ENCODE peak calls at places on chromosomes 11 and 22, in four cellular contexts. Z is neuronal stem cell, D is H1, X is trophoblast cell. F is an unnamed sample.

GRCh38 chr11:35043933-35044332 is 95.0 kb upstream of the CD44 start:
- DNase-seq in Z (no peak), D (no peak), X (no peak), F (peak; percentile 21)

GRCh38 chr11:44607324-44607962 is 42.0 kb downstream of the CD82 start:
- DNase-seq in Z (no peak), D (no peak), X (no peak), F (peak; percentile 79)

GRCh38 chr22:19121631-19122142 is 525 bp downstream of the DGCR2 start:
- DNase-seq in Z (peak; percentile 24), D (no peak), X (peak; percentile 65), F (no peak)

GRCh38 chr11:94553938-94554337 is 10.2 kb downstream of the FUT4 start:
- DNase-seq in Z (no peak), D (no peak), X (no peak), F (peak; percentile 39)

GRCh38 chr11:12539570-12539969 is 134.7 kb upstream of the TEAD1 start:
- DNase-seq in Z (no peak), D (no peak), X (peak; percentile 40), F (peak; percentile 94)

GRCh38 chr11:23399995-23400394 is 539.7 kb upstream of the CCDC179 start:
- DNase-seq in Z (no peak), D (no peak), X (no peak), F (no peak)

GRCh38 chr11:110433393-110434333 is 3.9 kb downstream of the FDX1 start:
- DNase-seq in Z (no peak), D (no peak), X (peak; percentile 97), F (peak; percentile 47)

GRCh38 chr11:125414121-125414520 is 81.9 kb downstream of the FEZ1 start:
- DNase-seq in Z (no peak), D (no peak), X (no peak), F (no peak)

GRCh38 chr11:41074318-41074717 is 385.1 kb downstream of the LRRC4C start:
- DNase-seq in Z (no peak), D (no peak), X (no peak), F (no peak)

GRCh38 chr22:41550952-41551491 is 6.8 kb upstream of the POLR3H start:
- DNase-seq in Z (no peak), D (no peak), X (no peak), F (no peak)

GRCh38 chr22:48785792-48786678 is 1041.6 kb downstream of the BRD1 start:
- DNase-seq in Z (no peak), D (no peak), X (no peak), F (no peak)

GRCh38 chr11:2587976-2588748 is 111.6 kb downstream of the KCNQ1OT1 start:
- DNase-seq in Z (no peak), D (no peak), X (no peak), F (no peak)

GRCh38 chr22:24186892-24187670 is 5.8 kb downstream of the SUSD2 start:
- DNase-seq in Z (no peak), D (no peak), X (no peak), F (no peak)

GRCh38 chr22:19232620-19233019 is 54.1 kb upstream of the SLC25A1 start:
- DNase-seq in Z (no peak), D (no peak), X (no peak), F (no peak)

GRCh38 chr11:66547662-66548009 is 933 bp downstream of the ACTN3 start:
- DNase-seq in Z (peak; percentile 55), D (no peak), X (no peak), F (no peak)

GRCh38 chr11:42315846-42316245 is 856.4 kb upstream of the LRRC4C start:
- DNase-seq in Z (no peak), D (no peak), X (no peak), F (no peak)

GRCh38 chr11:40337118-40337517 is 1122.3 kb downstream of the LRRC4C start:
- DNase-seq in Z (no peak), D (no peak), X (no peak), F (peak; percentile 28)

GRCh38 chr11:82458777-82459176 is 274.9 kb downstream of the FAM181B start:
- DNase-seq in Z (peak; percentile 24), D (no peak), X (no peak), F (no peak)

GRCh38 chr22:27624042-27624441 is 177.5 kb downstream of the MN1 start:
- DNase-seq in Z (no peak), D (no peak), X (no peak), F (no peak)

GRCh38 chr22:31750365-31751284 is 693 bp upstream of the PRR14L start:
- DNase-seq in Z (no peak), D (no peak), X (no peak), F (no peak)

GRCh38 chr22:46833228-46833627 is 70.8 kb downstream of the TBC1D22A start:
- DNase-seq in Z (no peak), D (peak; percentile 39), X (peak; percentile 66), F (peak; percentile 46)

GRCh38 chr22:19981171-19981960 is 35.3 kb downstream of the ARVCF start:
- DNase-seq in Z (no peak), D (no peak), X (no peak), F (no peak)

GRCh38 chr11:77993902-77994301 is 566 bp downstream of the INTS4 start:
- DNase-seq in Z (no peak), D (no peak), X (no peak), F (no peak)

GRCh38 chr11:7775689-7776088 is 21.1 kb downstream of the OR5P2 start:
- DNase-seq in Z (no peak), D (no peak), X (peak; percentile 58), F (no peak)

GRCh38 chr11:17686185-17686980 is 33.0 kb upstream of the MYOD1 start:
- DNase-seq in Z (peak; percentile 9), D (no peak), X (peak; percentile 41), F (no peak)

GRCh38 chr11:87926250-87926970 is 248.8 kb downstream of the RAB38 start:
- DNase-seq in Z (no peak), D (peak; percentile 7), X (peak; percentile 8), F (peak; percentile 70)

GRCh38 chr22:26763633-26764295 is 106.4 kb downstream of the MIAT start:
- DNase-seq in Z (no peak), D (no peak), X (no peak), F (peak; percentile 27)

GRCh38 chr11:3147257-3147619 is 17.9 kb downstream of the OSBPL5 start:
- DNase-seq in Z (no peak), D (no peak), X (no peak), F (no peak)

GRCh38 chr22:37546436-37547248 is 13.6 kb upstream of the CDC42EP1 start:
- DNase-seq in Z (no peak), D (no peak), X (peak; percentile 83), F (peak; percentile 99)

GRCh38 chr11:67195971-67196418 is 70.3 kb upstream of the GRK2 start:
- DNase-seq in Z (no peak), D (no peak), X (peak; percentile 33), F (peak; percentile 80)

DNA sequence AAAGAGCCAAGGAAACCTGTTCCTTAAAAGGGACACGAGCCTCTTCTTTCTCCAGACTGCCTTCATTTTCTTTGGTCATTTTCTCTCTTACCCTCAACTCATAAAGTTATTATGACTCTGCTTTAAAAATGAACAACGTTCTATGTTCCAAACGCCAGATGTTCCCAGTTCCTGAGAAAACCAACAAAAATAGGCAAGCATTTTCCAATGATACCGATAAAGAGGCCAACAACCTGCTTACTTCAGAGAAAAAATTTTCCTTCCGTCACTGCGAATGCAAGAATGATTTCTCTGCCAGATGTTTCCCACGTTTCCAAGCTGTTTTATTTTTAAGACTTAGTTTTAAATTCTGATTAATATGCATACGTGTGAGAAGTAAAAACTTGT is 315 bp upstream of the TRPC6 start:
- DNase-seq in Z (no peak), D (no peak), X (no peak), F (no peak)
- H3K4me3 ChIP-seq in Z (no peak overlapping the region), D (peak overlapping the region; percentile 72), X (no peak overlapping the region), F (no peak overlapping the region)

GRCh38 chr11:65487467-65488272 is 11.2 kb upstream of the MALAT1 start:
- DNase-seq in Z (peak; percentile 99), D (peak; percentile 97), X (peak; percentile 100), F (peak; percentile 100)
- H2BK12ac ChIP-seq in Z (peak overlapping the region; percentile 64), D (peak overlapping the region; percentile 99), X (peak overlapping the region; percentile 97), F (peak overlapping the region; percentile 96)

GRCh38 chr11:47938791-47939560 is 41.4 kb upstream of the PTPRJ start:
- DNase-seq in Z (no peak), D (no peak), X (no peak), F (no peak)
- H2AK5ac ChIP-seq in Z (no peak overlapping the region), D (no peak overlapping the region), X (no peak overlapping the region), F (peak overlapping the region; percentile 10)

GRCh38 chr11:414333-414857 is 404 bp downstream of the SIGIRR start:
- DNase-seq in Z (no peak), D (no peak), X (no peak), F (no peak)

GRCh38 chr11:417652-418342 is 3.0 kb upstream of the SIGIRR start:
- DNase-seq in Z (no peak), D (no peak), X (peak; percentile 82), F (no peak)

GRCh38 chr11:416757-417621 is 2.2 kb upstream of the SIGIRR start:
- DNase-seq in Z (no peak), D (peak; percentile 50), X (peak; percentile 86), F (peak; percentile 49)

GRCh38 chr11:415640-416041 is 842 bp upstream of the SIGIRR start:
- DNase-seq in Z (no peak), D (no peak), X (no peak), F (no peak)

GRCh38 chr11:416051-416756 is 1.4 kb upstream of the SIGIRR start:
- DNase-seq in Z (no peak), D (no peak), X (no peak), F (no peak)
- H3K4me3 ChIP-seq in Z (peak overlapping the region; percentile 77), D (peak overlapping the region; percentile 92), X (peak overlapping the region; percentile 61), F (peak overlapping the region; percentile 54)

DNA sequence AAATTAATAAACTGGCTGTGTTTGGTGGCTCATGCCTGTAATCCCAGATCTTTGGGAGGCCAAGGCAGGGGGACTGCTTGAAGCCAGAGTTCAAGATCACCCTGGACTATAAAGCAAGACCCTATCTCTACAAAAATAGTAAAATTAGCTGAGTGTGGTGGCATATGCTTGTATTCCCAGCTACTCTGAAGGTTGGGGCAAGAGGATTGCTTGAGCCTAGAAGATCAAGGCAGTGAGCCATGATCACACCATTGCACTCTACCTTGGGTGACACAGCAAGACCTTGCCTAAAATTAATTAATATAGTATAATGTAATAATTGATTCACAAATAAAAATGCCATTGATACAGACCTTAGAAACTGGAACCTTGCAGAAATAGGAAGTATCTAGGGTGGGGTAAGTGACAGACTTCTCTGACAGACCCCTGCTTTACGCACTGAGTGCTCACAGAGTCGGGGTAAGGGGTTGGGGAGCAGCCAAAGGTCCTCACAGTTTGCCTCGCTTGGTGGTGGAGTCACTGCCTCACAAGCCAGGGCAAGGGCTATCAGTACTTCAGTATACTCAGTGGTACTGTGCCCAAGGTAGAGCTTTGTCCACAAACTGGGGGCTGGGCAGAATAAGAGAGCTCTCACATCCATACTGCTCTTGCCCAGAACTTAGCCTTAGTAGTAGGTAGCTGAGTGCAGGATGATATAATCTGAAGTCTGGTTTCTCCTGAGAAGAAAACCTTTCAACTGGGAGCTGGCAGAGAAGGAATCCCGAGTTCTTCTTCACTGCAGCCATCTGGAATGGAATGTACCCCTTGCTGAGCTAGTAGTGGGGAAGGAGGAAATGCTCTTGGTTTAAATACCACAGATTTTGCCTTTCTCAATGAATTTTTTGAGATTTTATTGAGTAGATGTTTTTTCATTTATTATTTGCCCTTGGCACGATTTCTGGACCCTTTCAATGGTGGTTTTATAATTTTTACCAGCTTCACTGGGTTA is 65.5 kb downstream of the EMSY start:
- DNase-seq in Z (no peak), D (no peak), X (no peak), F (peak; percentile 32)
- H2BK12ac ChIP-seq in Z (no peak overlapping the region), D (peak overlapping the region; percentile 93), X (peak overlapping the region; percentile 22), F (no peak overlapping the region)

GRCh38 chr22:43225609-43226008 is 38.7 kb upstream of the TTLL12 start:
- DNase-seq in Z (no peak), D (no peak), X (no peak), F (peak; percentile 6)
- H2AK5ac ChIP-seq in Z (no peak overlapping the region), D (peak overlapping the region; percentile 48), X (no peak overlapping the region), F (no peak overlapping the region)

GRCh38 chr11:65135633-65136145 is 1.4 kb upstream of the SYVN1 start:
- DNase-seq in Z (no peak), D (no peak), X (no peak), F (no peak)
- H3K4me3 ChIP-seq in Z (peak overlapping the region; percentile 86), D (peak overlapping the region; percentile 84), X (no peak overlapping the region), F (no peak overlapping the region)